ENCODE peak calls at places on chromosomes 4 and X, in five cellular contexts. L is endothelial cell; Q is GM04504; I is activated CD4-positive, alpha-beta memory T cell treated with anti-CD3 and anti-CD28 coated beads for 36 hours; B is prostate gland. S is an unnamed sample.

GRCh38 chr4:42302348-42302747 is 94.9 kb upstream of the SHISA3 start:
- DNase-seq in L (peak), Q (no peak), I (no peak), B (peak), S (no peak)

GRCh38 chr4:81214518-81215218 is 354 bp downstream of the PRKG2 start:
- DNase-seq in L (peak), Q (no peak), I (no peak), B (no peak), S (no peak)

GRCh38 chr4:20422398-20422797 is 170.7 kb downstream of the SLIT2 start:
- DNase-seq in L (peak), Q (no peak), I (peak), B (peak), S (peak)

GRCh38 chr4:153809307-153809706 is 20.4 kb upstream of the SFRP2 start:
- DNase-seq in L (no peak), Q (no peak), I (peak), B (no peak), S (no peak)

GRCh38 chr4:3492741-3493719 is 29.9 kb downstream of the DOK7 start:
- DNase-seq in L (no peak), Q (no peak), I (no peak), B (no peak), S (no peak)

GRCh38 chr4:21307709-21308108 is 607.5 kb downstream of the PACRGL start:
- DNase-seq in L (no peak), Q (no peak), I (no peak), B (no peak), S (no peak)

GRCh38 chrX:47171996-47172395 is 21.6 kb upstream of the UBA1 start:
- DNase-seq in L (no peak), Q (no peak), I (no peak), B (no peak), S (no peak)

GRCh38 chr4:155600246-155600645 is 66.4 kb upstream of the GUCY1A1 start:
- DNase-seq in L (no peak), Q (no peak), I (no peak), B (no peak), S (no peak)

GRCh38 chrX:112008724-112009123 is 73.9 kb downstream of the TRPC5 start:
- DNase-seq in L (no peak), Q (no peak), I (peak), B (no peak), S (no peak)

GRCh38 chrX:13081385-13082285 is 37.2 kb upstream of the FAM9C start:
- DNase-seq in L (no peak), Q (no peak), I (no peak), B (no peak), S (peak)

GRCh38 chr4:25953740-25954139 is 39.7 kb downstream of the SMIM20 start:
- DNase-seq in L (no peak), Q (peak), I (no peak), B (no peak), S (no peak)

GRCh38 chr4:173181769-173182374 is 13.3 kb downstream of the GALNT7 start:
- DNase-seq in L (no peak), Q (no peak), I (no peak), B (no peak), S (no peak)

GRCh38 chrX:49058794-49059193 is at the start of gene CCDC120:
- DNase-seq in L (no peak), Q (no peak), I (no peak), B (peak), S (no peak)

GRCh38 chr4:183335369-183335940 is 13.2 kb upstream of the CLDN24 start:
- DNase-seq in L (no peak), Q (peak), I (no peak), B (no peak), S (no peak)

GRCh38 chr4:82360298-82361177 is 13.3 kb downstream of the HNRNPD start:
- DNase-seq in L (peak), Q (no peak), I (no peak), B (no peak), S (no peak)

GRCh38 chr4:70269674-70270073 is 27.3 kb downstream of the CSN3 start:
- DNase-seq in L (no peak), Q (no peak), I (no peak), B (no peak), S (no peak)

GRCh38 chrX:1011632-1012283 is 200.7 kb downstream of the CRLF2 start:
- DNase-seq in L (no peak), Q (no peak), I (peak), B (no peak), S (no peak)

GRCh38 chrX:716136-716535 is 85.5 kb downstream of the SHOX start:
- DNase-seq in L (no peak), Q (peak), I (no peak), B (no peak), S (no peak)

GRCh38 chr4:1201851-1202525 is 29.6 kb upstream of the SPON2 start:
- DNase-seq in L (no peak), Q (peak), I (peak), B (no peak), S (no peak)

GRCh38 chr4:60757986-60758385 is 442.1 kb upstream of the ADGRL3 start:
- DNase-seq in L (no peak), Q (no peak), I (no peak), B (no peak), S (no peak)

GRCh38 chrX:68669094-68669830 is 21.8 kb downstream of the STARD8 start:
- DNase-seq in L (no peak), Q (no peak), I (no peak), B (no peak), S (no peak)

GRCh38 chr4:159425749-159426376 is 323.0 kb downstream of the RAPGEF2 start:
- DNase-seq in L (no peak), Q (no peak), I (no peak), B (no peak), S (no peak)

GRCh38 chrX:11273544-11273943 is 19.7 kb upstream of the AMELX start:
- DNase-seq in L (no peak), Q (peak), I (no peak), B (no peak), S (no peak)

GRCh38 chr4:155944516-155944915 is 9.2 kb downstream of the CTSO start:
- DNase-seq in L (no peak), Q (no peak), I (no peak), B (no peak), S (no peak)

GRCh38 chr4:168153596-168154440 is 61.5 kb downstream of the ANXA10 start:
- DNase-seq in L (peak), Q (peak), I (peak), B (peak), S (peak)

GRCh38 chrX:148567229-148567628 is 66.8 kb downstream of the AFF2 start:
- DNase-seq in L (no peak), Q (peak), I (no peak), B (no peak), S (no peak)

GRCh38 chr4:43837171-43837570 is 611.4 kb downstream of the KCTD8 start:
- DNase-seq in L (no peak), Q (no peak), I (no peak), B (no peak), S (no peak)

S was measured in KG1.